ENCODE peak calls at places on chromosome 7, in four cellular contexts. H is vagina, N is tibial nerve, C is sigmoid colon. D is an unnamed sample.

GRCh38 chr7:152030561-152030960 is 5.1 kb downstream of the GALNT11 start:
- DNase-seq in H (no peak), N (no peak), C (no peak), D (no peak)

GRCh38 chr7:78039791-78040776 is 241.5 kb downstream of the PHTF2 start:
- DNase-seq in H (no peak), N (no peak), C (peak; percentile 68), D (no peak)

GRCh38 chr7:17651926-17652385 is 288.3 kb downstream of the SNX13 start:
- DNase-seq in H (no peak), N (peak; percentile 68), C (peak; percentile 69), D (no peak)

GRCh38 chr7:76430211-76430610 is 5.5 kb downstream of the ZP3 start:
- DNase-seq in H (no peak), N (no peak), C (peak; percentile 20), D (no peak)

GRCh38 chr7:94274828-94275227 is 119.9 kb upstream of the COL1A2 start:
- DNase-seq in H (no peak), N (no peak), C (no peak), D (no peak)

GRCh38 chr7:142868188-142868811 is 13.4 kb downstream of the EPHB6 start:
- DNase-seq in H (peak; percentile 85), N (no peak), C (no peak), D (no peak)

GRCh38 chr7:16813232-16813616 is 8.4 kb upstream of the AGR2 start:
- DNase-seq in H (no peak), N (peak; percentile 20), C (no peak), D (no peak)

GRCh38 chr7:133044722-133045473 is 37.0 kb downstream of the CHCHD3 start:
- DNase-seq in H (no peak), N (no peak), C (no peak), D (no peak)

GRCh38 chr7:36047254-36047653 is 105.8 kb upstream of the EEPD1 start:
- DNase-seq in H (no peak), N (no peak), C (no peak), D (no peak)

GRCh38 chr7:36045830-36046341 is 107.2 kb upstream of the EEPD1 start:
- DNase-seq in H (no peak), N (no peak), C (no peak), D (no peak)

GRCh38 chr7:36048141-36048901 is 104.7 kb upstream of the EEPD1 start:
- DNase-seq in H (no peak), N (peak; percentile 78), C (peak; percentile 75), D (no peak)

GRCh38 chr7:36045275-36045674 is 107.8 kb upstream of the EEPD1 start:
- DNase-seq in H (no peak), N (peak; percentile 48), C (no peak), D (no peak)

GRCh38 chr7:36048902-36049240 is 104.2 kb upstream of the EEPD1 start:
- DNase-seq in H (no peak), N (no peak), C (no peak), D (no peak)
- H3K4me3 ChIP-seq in H (no peak overlapping the region), N (no peak overlapping the region), C (no peak overlapping the region), D (no peak overlapping the region)

DNA sequence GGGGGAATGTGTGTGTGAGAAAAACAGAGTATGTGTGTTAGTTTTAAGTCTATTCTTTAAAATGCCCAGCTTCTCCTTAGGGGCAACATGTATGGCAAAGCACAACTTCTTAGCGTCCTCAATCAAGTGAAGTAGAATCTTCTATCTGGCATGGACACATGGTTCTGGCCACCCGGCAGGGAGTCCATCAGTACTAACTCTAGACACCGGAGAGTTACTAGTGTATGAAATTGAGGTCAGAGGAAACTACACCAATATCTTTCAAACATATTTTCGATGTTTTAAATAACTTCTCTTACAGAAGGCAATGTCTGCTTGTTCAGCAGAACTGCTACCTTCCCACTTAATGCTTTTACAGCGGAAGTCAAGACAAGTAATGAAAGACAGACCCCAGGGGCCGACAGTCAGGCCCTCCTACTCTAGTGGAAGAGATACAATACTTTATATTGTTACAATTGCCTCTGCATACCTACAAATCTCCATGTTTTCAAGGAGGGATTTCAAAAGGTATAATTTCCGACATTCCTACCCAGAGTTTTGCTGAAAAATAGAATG is 89.8 kb downstream of the RNF216 start:
- DNase-seq in H (no peak), N (no peak), C (no peak), D (no peak)
- H3K4me1 ChIP-seq in H (peaks cover 91% of the 10 kb centered on the region), N (peaks cover 3% of the 10 kb centered on the region), C (peaks cover 92% of the 10 kb centered on the region), D (peaks cover 60% of the 10 kb centered on the region)

GRCh38 chr7:100889761-100890639 is 485 bp upstream of the UFSP1 start:
- DNase-seq in H (no peak), N (peak; percentile 79), C (peak; percentile 97), D (peak; percentile 73)
- TF ChIP-seq POLR2A in H (no peak), N (peak; percentile 84), C (peak; percentile 77), D (no peak)

GRCh38 chr7:22855049-22855392 is 32.4 kb upstream of the TOMM7 start:
- DNase-seq in H (no peak), N (no peak), C (no peak), D (no peak)

GRCh38 chr7:22858274-22858639 is 35.6 kb upstream of the TOMM7 start:
- DNase-seq in H (no peak), N (no peak), C (no peak), D (no peak)

GRCh38 chr7:22858640-22859561 is 36.3 kb upstream of the TOMM7 start:
- DNase-seq in H (no peak), N (no peak), C (no peak), D (no peak)

GRCh38 chr7:22854158-22855048 is 31.8 kb upstream of the TOMM7 start:
- DNase-seq in H (no peak), N (peak; percentile 86), C (peak; percentile 98), D (peak; percentile 16)

GRCh38 chr7:22856437-22856836 is 33.8 kb upstream of the TOMM7 start:
- DNase-seq in H (no peak), N (no peak), C (no peak), D (no peak)
- H3K4me3 ChIP-seq in H (no peak overlapping the region), N (no peak overlapping the region), C (no peak overlapping the region), D (no peak overlapping the region)

DNA sequence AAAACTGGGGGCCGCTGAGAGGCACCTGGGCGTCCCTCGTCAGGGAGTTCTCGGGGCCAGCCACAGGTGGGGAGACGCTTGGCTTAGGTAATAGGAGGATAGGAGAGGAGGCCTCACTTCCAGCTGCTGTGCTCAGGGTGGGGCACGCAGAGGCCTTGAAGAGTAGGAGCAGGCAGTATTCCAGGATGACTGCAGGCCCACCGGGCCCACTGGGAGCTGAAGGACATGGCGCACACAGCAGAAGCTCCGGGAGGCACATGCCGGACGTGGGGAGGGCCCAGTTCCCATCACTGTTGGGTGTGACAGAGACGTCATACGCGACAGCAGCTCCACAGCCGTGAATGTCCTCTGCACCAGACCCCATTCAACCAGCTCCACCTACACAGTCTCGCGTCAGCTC is 22.0 kb upstream of the PDGFA start:
- DNase-seq in H (no peak), N (no peak), C (no peak), D (no peak)
- H3K4me1 ChIP-seq in H (peaks cover 34% of the 10 kb centered on the region), N (no peaks in the 10 kb centered on the region), C (peaks cover 10% of the 10 kb centered on the region), D (peaks cover 31% of the 10 kb centered on the region)

DNA sequence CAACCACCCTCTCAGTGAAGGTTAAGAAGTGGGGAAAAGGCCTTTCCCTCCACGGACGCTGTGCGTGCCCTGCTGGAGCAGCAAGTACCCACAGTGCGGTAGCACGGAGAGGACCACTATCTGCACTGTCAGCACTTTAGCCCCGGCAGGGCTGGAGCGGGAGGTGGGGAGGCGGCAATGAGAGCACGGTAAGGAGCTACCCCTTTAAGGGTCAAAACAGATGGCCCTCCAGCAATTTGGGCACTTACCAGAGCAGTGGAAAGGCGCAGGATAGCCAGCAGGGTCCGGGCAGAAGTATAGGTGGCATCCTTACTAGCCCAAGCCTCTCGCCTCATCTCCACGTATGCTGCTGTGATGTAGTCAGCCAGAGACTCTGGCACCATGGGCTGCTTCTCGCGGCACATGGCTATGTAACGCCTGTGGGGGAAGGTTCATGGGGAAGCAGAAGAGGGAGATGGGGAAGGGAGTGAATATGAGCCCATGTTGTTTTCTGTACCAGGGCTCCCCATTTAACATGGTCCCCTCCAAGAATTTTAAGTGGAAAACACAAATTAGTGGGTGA is 5.2 kb downstream of the COPS6 start:
- DNase-seq in H (no peak), N (no peak), C (no peak), D (no peak)
- TF ChIP-seq POLR2A in H (no peak), N (no peak), C (no peak), D (no peak)

GRCh38 chr7:123757095-123757494 is 8.3 kb upstream of the WASL start:
- DNase-seq in H (no peak), N (no peak), C (no peak), D (no peak)
- H3K4me3 ChIP-seq in H (no peak overlapping the region), N (no peak overlapping the region), C (no peak overlapping the region), D (no peak overlapping the region)

DNA sequence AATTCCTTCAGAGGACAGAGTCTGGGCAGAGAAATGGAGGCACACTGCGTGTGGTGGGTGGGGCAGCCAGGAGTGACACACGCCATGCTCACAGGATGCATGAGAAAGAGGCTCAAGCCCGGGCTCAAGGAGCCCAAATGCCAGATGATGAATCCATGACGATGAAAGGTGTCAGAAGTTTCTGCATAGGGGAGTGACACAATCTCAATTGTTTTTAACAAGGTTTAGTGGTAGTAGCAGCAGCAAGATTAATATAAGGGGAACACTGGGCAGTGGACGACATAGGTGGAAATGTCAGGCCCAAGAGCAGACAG is 126.1 kb downstream of the TNS3 start:
- DNase-seq in H (no peak), N (no peak), C (no peak), D (no peak)
- H3K4me1 ChIP-seq in H (peaks cover 50% of the 10 kb centered on the region), N (no peaks in the 10 kb centered on the region), C (peaks cover 50% of the 10 kb centered on the region), D (no peaks in the 10 kb centered on the region)

DNA sequence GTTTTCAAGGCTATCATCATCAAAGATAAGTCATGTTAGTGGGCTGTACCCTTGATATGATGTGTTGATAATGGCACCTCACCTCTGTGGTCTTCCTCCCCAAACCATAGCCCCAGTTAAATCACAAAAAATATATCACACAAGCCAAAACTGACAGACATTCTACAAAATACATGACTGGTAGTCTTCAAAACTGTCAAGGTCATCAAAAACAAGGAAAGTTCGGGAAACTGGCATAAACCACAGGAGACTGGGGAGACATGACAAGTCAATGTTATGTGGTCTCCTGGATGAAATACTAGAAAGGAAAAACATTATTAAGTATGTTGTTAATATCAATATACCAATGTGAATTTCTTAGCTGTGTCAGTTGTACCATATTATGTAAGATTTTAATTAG is 279.5 kb upstream of the FZD1 start:
- DNase-seq in H (no peak), N (no peak), C (no peak), D (no peak)
- TF ChIP-seq POLR2A in H (no peak), N (no peak), C (no peak), D (no peak)

D was measured in esophagus squamous epithelium.